ENCODE peak calls at places on chromosomes 16 and 17, in ten cellular contexts. M, S, Y, Z, C, B, F, H, N and V are unnamed samples.

GRCh38 chr16:89945654-89946053 is 2.9 kb upstream of the DEF8 start:
- DNase-seq in M (no peak), S (no peak), Y (no peak), Z (no peak), C (no peak), B (no peak), F (no peak), H (no peak), N (no peak), V (no peak)

GRCh38 chr16:12147681-12148479 is 171.3 kb downstream of the SNX29 start:
- DNase-seq in M (no peak), S (no peak), Y (no peak), Z (no peak), C (no peak), B (no peak), F (no peak), H (no peak), N (peak; percentile 7), V (no peak)

GRCh38 chr17:62899349-62899748 is 66.7 kb upstream of the TANC2 start:
- DNase-seq in M (no peak), S (no peak), Y (no peak), Z (no peak), C (no peak), B (no peak), F (no peak), H (no peak), N (no peak), V (no peak)

GRCh38 chr16:69165584-69165983 is 21.4 kb upstream of the SNTB2 start:
- DNase-seq in M (no peak), S (no peak), Y (no peak), Z (no peak), C (no peak), B (no peak), F (no peak), H (no peak), N (no peak), V (no peak)

GRCh38 chr16:27355610-27356009 is 41.8 kb downstream of the IL4R start:
- DNase-seq in M (no peak), S (no peak), Y (no peak), Z (no peak), C (no peak), B (peak; percentile 16), F (peak; percentile 23), H (peak; percentile 19), N (peak; percentile 43), V (peak; percentile 22)

GRCh38 chr17:57404073-57404472 is 147.8 kb downstream of the MSI2 start:
- DNase-seq in M (no peak), S (no peak), Y (no peak), Z (no peak), C (no peak), B (no peak), F (no peak), H (peak; percentile 18), N (no peak), V (no peak)

GRCh38 chr17:1733047-1733357 is 8.5 kb downstream of the WDR81 start:
- DNase-seq in M (no peak), S (no peak), Y (no peak), Z (no peak), C (no peak), B (no peak), F (no peak), H (no peak), N (no peak), V (no peak)

GRCh38 chr17:49501496-49501895 is 6.4 kb downstream of the NGFR start:
- DNase-seq in M (no peak), S (peak; percentile 15), Y (no peak), Z (no peak), C (no peak), B (no peak), F (no peak), H (no peak), N (no peak), V (no peak)

GRCh38 chr16:77585852-77586251 is 136.5 kb upstream of the NUDT7 start:
- DNase-seq in M (no peak), S (no peak), Y (no peak), Z (no peak), C (no peak), B (no peak), F (no peak), H (peak; percentile 50), N (no peak), V (no peak)

GRCh38 chr17:41516828-41517283 is 1.8 kb downstream of the KRT15 start:
- DNase-seq in M (no peak), S (no peak), Y (no peak), Z (no peak), C (no peak), B (no peak), F (no peak), H (no peak), N (no peak), V (no peak)